ENCODE peak calls at places on chromosomes 6 and 20, in seven cellular contexts. P is stomach, T is endothelial cell, H is AG04450, M is lower lobe of right lung, Y is astrocyte, X is endodermal cell. F is an unnamed sample.

GRCh38 chr6:47126647-47127339 is 84.7 kb upstream of the ADGRF1 start:
- DNase-seq in P (no peak), T (no peak), H (no peak), M (no peak), Y (no peak), X (peak), F (peak)

GRCh38 chr6:7633361-7633760 is 43.4 kb downstream of the SNRNP48 start:
- DNase-seq in P (no peak), T (no peak), H (no peak), M (no peak), Y (peak), X (no peak), F (peak)

GRCh38 chr6:144500886-144501285 is 215.8 kb downstream of the UTRN start:
- DNase-seq in P (no peak), T (no peak), H (no peak), M (no peak), Y (no peak), X (no peak), F (no peak)

GRCh38 chr20:20594171-20594530 is 118.3 kb downstream of the RALGAPA2 start:
- DNase-seq in P (no peak), T (no peak), H (no peak), M (no peak), Y (peak), X (no peak), F (peak)

GRCh38 chr20:44033873-44034272 is 119.2 kb downstream of the TOX2 start:
- DNase-seq in P (peak), T (no peak), H (no peak), M (no peak), Y (no peak), X (no peak), F (no peak)

GRCh38 chr6:140766999-140767398 is 1365.7 kb upstream of the GJE1 start:
- DNase-seq in P (no peak), T (no peak), H (no peak), M (no peak), Y (no peak), X (no peak), F (no peak)

GRCh38 chr6:75331134-75331533 is 46.5 kb upstream of the TMEM30A start:
- DNase-seq in P (no peak), T (no peak), H (no peak), M (no peak), Y (peak), X (no peak), F (no peak)

GRCh38 chr6:167106401-167106800 is 16.5 kb upstream of the CCR6 start:
- DNase-seq in P (no peak), T (no peak), H (no peak), M (no peak), Y (no peak), X (no peak), F (no peak)

GRCh38 chr20:11274137-11274536 is 600.3 kb upstream of the JAG1 start:
- DNase-seq in P (no peak), T (peak), H (peak), M (no peak), Y (peak), X (peak), F (peak)

GRCh38 chr6:37354526-37355384 is 972 bp downstream of the RNF8 start:
- DNase-seq in P (peak), T (peak), H (no peak), M (peak), Y (no peak), X (peak), F (no peak)

GRCh38 chr20:52105045-52105572 is 86.5 kb downstream of the ZFP64 start:
- DNase-seq in P (no peak), T (peak), H (no peak), M (no peak), Y (peak), X (peak), F (peak)

GRCh38 chr20:22513574-22513973 is 70.8 kb downstream of the FOXA2 start:
- DNase-seq in P (no peak), T (no peak), H (no peak), M (no peak), Y (no peak), X (no peak), F (no peak)

GRCh38 chr6:1066449-1066848 is 245.4 kb upstream of the FOXQ1 start:
- DNase-seq in P (no peak), T (no peak), H (no peak), M (no peak), Y (no peak), X (peak), F (no peak)

GRCh38 chr20:44279228-44279627 is 31.8 kb downstream of the FITM2 start:
- DNase-seq in P (no peak), T (no peak), H (peak), M (no peak), Y (peak), X (no peak), F (peak)

GRCh38 chr6:150690681-150691080 is 91.0 kb downstream of the PLEKHG1 start:
- DNase-seq in P (no peak), T (no peak), H (no peak), M (no peak), Y (no peak), X (no peak), F (no peak)

GRCh38 chr20:23225407-23226060 is 125.1 kb upstream of the NXT1 start:
- DNase-seq in P (peak), T (no peak), H (peak), M (peak), Y (peak), X (no peak), F (peak)

GRCh38 chr20:15930324-15931305 is 642.6 kb downstream of the KIF16B start:
- DNase-seq in P (no peak), T (no peak), H (peak), M (no peak), Y (no peak), X (no peak), F (no peak)

GRCh38 chr20:48015136-48015925 is 230.1 kb upstream of the SULF2 start:
- DNase-seq in P (no peak), T (no peak), H (no peak), M (no peak), Y (peak), X (no peak), F (peak)

GRCh38 chr6:5860849-5861248 is 145.9 kb downstream of the NRN1 start:
- DNase-seq in P (no peak), T (no peak), H (no peak), M (no peak), Y (no peak), X (no peak), F (no peak)

GRCh38 chr6:81682238-81682795 is 70.2 kb downstream of the TENT5A start:
- DNase-seq in P (no peak), T (no peak), H (no peak), M (no peak), Y (peak), X (no peak), F (no peak)

GRCh38 chr6:12450446-12450845 is 160.3 kb downstream of the EDN1 start:
- DNase-seq in P (no peak), T (no peak), H (no peak), M (no peak), Y (no peak), X (no peak), F (no peak)

GRCh38 chr20:34615477-34615876 is 57.0 kb downstream of the MAP1LC3A start:
- DNase-seq in P (no peak), T (no peak), H (no peak), M (no peak), Y (peak), X (no peak), F (peak)

GRCh38 chr20:44288252-44288651 is 22.8 kb downstream of the FITM2 start:
- DNase-seq in P (no peak), T (no peak), H (no peak), M (no peak), Y (no peak), X (no peak), F (no peak)

GRCh38 chr20:40600441-40601235 is 88.4 kb downstream of the MAFB start:
- DNase-seq in P (no peak), T (no peak), H (no peak), M (no peak), Y (no peak), X (no peak), F (no peak)

GRCh38 chr6:39416026-39416425 is 93.5 kb upstream of the KCNK16 start:
- DNase-seq in P (no peak), T (no peak), H (no peak), M (no peak), Y (no peak), X (no peak), F (no peak)

GRCh38 chr6:155187096-155187495 is 76.7 kb upstream of the CLDN20 start:
- DNase-seq in P (no peak), T (no peak), H (no peak), M (no peak), Y (peak), X (no peak), F (no peak)

GRCh38 chr20:37515876-37516275 is 5.2 kb upstream of the NNAT start:
- DNase-seq in P (no peak), T (no peak), H (no peak), M (no peak), Y (no peak), X (no peak), F (no peak)

GRCh38 chr6:52293067-52293466 is 8.5 kb upstream of the MCM3 start:
- DNase-seq in P (no peak), T (no peak), H (no peak), M (no peak), Y (no peak), X (no peak), F (no peak)

GRCh38 chr6:117591405-117591804 is 10.9 kb downstream of the GOPC start:
- DNase-seq in P (no peak), T (no peak), H (no peak), M (no peak), Y (peak), X (no peak), F (peak)

GRCh38 chr6:63731946-63732735 is 96.5 kb downstream of the PHF3 start:
- DNase-seq in P (no peak), T (no peak), H (no peak), M (no peak), Y (peak), X (no peak), F (peak)

GRCh38 chr6:157060440-157060949 is 262.8 kb downstream of the TMEM242 start:
- DNase-seq in P (no peak), T (no peak), H (no peak), M (no peak), Y (peak), X (no peak), F (peak)

GRCh38 chr20:13340088-13340487 is 119.0 kb downstream of the ISM1 start:
- DNase-seq in P (no peak), T (no peak), H (no peak), M (no peak), Y (no peak), X (no peak), F (no peak)

GRCh38 chr6:46947497-46947896 is 25.8 kb upstream of the ADGRF5 start:
- DNase-seq in P (no peak), T (peak), H (no peak), M (no peak), Y (no peak), X (no peak), F (no peak)

GRCh38 chr20:57397004-57397692 is 6.0 kb downstream of the RBM38 start:
- DNase-seq in P (no peak), T (no peak), H (no peak), M (peak), Y (peak), X (no peak), F (no peak)

GRCh38 chr6:89559487-89559886 is 79.1 kb downstream of the LYRM2 start:
- DNase-seq in P (no peak), T (no peak), H (no peak), M (no peak), Y (no peak), X (peak), F (no peak)

GRCh38 chr6:113065606-113066005 is 718.5 kb downstream of the RFPL4B start:
- DNase-seq in P (no peak), T (no peak), H (no peak), M (no peak), Y (peak), X (no peak), F (no peak)

GRCh38 chr20:35171753-35172433 is at the start of gene PROCR:
- DNase-seq in P (peak), T (peak), H (peak), M (peak), Y (peak), X (peak), F (peak)

DNA sequence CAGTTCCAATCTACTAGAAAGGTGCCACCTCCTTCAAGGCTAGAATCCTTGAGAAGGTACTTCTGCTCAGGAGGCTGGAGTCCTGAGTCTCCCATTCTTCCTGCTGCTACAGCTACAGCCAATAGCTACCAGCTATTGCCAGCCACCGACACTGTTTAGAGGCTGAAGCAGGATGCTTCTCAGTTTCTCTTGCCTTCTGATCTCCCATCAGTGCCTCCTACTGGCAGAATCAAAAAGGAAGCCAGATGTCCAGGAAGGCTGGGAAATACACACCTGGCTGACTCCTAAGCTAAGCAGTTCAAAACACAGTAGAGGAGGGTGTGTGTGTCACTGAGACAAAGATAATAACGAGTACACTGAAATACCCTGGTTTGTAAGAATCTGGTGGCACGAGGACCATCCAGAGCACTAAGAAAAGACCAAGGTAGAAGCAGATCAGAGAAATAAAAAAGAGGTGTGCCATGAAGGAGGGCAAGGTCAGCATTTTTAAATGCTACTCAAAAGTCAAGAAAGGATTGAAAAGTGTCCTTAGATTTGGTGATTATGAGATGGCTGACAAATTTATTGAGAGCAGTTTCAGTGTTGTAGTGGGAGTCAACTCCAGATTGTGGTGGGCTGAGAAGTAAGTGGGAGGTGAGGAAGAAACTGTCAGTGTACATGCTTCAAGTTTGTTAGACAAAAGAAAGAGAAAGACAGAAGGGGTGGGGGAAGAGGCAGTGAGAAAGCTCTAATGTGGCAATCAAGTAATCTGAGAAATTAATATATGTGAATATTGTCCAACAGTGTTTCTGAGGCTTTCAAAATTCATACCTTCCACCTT is 2.3 kb upstream of the HLA-DMA start:
- DNase-seq in P (peak), T (peak), H (no peak), M (no peak), Y (no peak), X (peak), F (no peak)
- TF ChIP-seq CTCF in P (peak), T (peak), H (peak), M (peak), Y (no peak), X (peak), F (peak)

DNA sequence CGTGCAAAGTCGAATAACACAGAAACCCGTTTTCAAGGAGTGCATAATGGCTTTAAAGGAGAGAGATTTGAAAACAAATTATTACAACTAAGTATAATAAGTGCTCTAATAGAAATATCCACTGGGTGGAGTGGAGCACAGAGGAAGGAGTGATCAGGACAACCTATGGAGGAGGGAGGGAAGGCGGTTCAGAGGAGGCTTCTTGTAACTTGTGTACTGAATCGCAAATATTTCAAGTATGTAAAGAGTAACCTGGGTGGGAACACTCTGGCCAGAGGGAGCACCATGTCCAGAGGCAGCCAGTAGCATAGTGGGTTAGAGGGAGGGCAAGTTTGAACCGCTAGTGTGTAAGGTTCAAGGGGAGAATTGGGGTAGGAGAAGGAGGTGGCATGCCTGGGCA is 21.6 kb upstream of the TNFAIP3 start:
- DNase-seq in P (no peak), T (no peak), H (no peak), M (no peak), Y (no peak), X (no peak), F (peak)
- TF ChIP-seq CTCF in P (no peak), T (no peak), H (peak), M (peak), Y (no peak), X (no peak), F (peak)

GRCh38 chr6:103672169-103672568 is 1187.5 kb downstream of the HACE1 start:
- DNase-seq in P (no peak), T (no peak), H (no peak), M (no peak), Y (no peak), X (no peak), F (no peak)
- TF ChIP-seq CTCF in P (no peak), T (peak), H (no peak), M (no peak), Y (no peak), X (peak), F (no peak)

DNA sequence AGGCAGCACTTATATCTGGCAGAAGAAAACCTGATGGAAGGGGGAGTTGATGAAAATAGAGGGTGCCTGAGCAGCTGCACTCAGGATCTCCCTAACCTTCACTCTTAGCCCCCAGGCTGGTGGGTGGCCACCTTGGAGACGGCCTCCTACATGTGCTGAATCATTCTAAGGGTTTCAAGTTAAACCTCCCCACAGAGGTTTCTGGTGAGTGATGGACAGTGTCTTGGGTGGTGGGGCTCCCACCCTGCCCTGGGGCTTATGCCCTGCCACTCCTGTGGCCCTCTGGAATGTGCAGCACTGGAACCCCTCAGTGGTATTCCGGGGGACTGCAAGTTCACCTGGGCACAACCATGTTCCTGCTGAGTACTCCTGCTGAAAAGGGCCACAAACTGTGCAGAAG is 357.2 kb downstream of the CD83 start:
- DNase-seq in P (no peak), T (no peak), H (no peak), M (no peak), Y (no peak), X (no peak), F (no peak)
- TF ChIP-seq CTCF in P (no peak), T (no peak), H (no peak), M (no peak), Y (no peak), X (peak), F (no peak)

GRCh38 chr6:159758031-159759001 is 3.5 kb upstream of the ACAT2 start:
- DNase-seq in P (no peak), T (no peak), H (peak), M (no peak), Y (peak), X (peak), F (peak)
- TF ChIP-seq CTCF in P (no peak), T (no peak), H (peak), M (no peak), Y (peak), X (peak), F (no peak)

GRCh38 chr20:38751360-38751976 is 3.2 kb downstream of the ACTR5 start:
- DNase-seq in P (no peak), T (peak), H (no peak), M (no peak), Y (peak), X (no peak), F (peak)
- TF ChIP-seq CTCF in P (peak), T (peak), H (peak), M (peak), Y (peak), X (peak), F (peak)

GRCh38 chr6:110654096-110654820 is 161.0 kb downstream of the CDK19 start:
- DNase-seq in P (no peak), T (no peak), H (no peak), M (no peak), Y (no peak), X (no peak), F (no peak)
- TF ChIP-seq CTCF in P (no peak), T (no peak), H (no peak), M (no peak), Y (no peak), X (no peak), F (no peak)